ENCODE peak calls at places on chromosome 2, in five cellular contexts. Y is Peyer's patch, Q is stomach, S is neural progenitor cell, Z is thoracic aorta. T is an unnamed sample.

GRCh38 chr2:150570712-150571111 is 83.2 kb upstream of the RND3 start:
- DNase-seq in Z (no peak), S (no peak), Y (no peak), Q (no peak), T (no peak)

GRCh38 chr2:101745711-101746694 is 48.5 kb downstream of the MAP4K4 start:
- DNase-seq in Y (no peak), S (no peak), Q (no peak), Z (no peak), T (no peak)

GRCh38 chr2:241135737-241136136 is 13.5 kb downstream of the PASK start:
- DNase-seq in Q (no peak), S (no peak), Y (no peak), Z (no peak), T (no peak)

GRCh38 chr2:204706939-204707338 is 161.7 kb downstream of the PARD3B start:
- DNase-seq in Y (no peak), Z (no peak), S (no peak), Q (no peak), T (no peak)

GRCh38 chr2:26849056-26850001 is 1.4 kb downstream of the DPYSL5 start:
- DNase-seq in S (peak; percentile 88), Z (no peak), Y (no peak), Q (no peak), T (no peak)

GRCh38 chr2:229553091-229553490 is 161.3 kb downstream of the DNER start:
- DNase-seq in Z (no peak), Q (no peak), S (no peak), Y (no peak), T (no peak)

GRCh38 chr2:105081006-105081701 is 43.3 kb downstream of the MRPS9 start:
- DNase-seq in Z (no peak), Y (no peak), Q (no peak), S (peak; percentile 69), T (no peak)

GRCh38 chr2:128166954-128167353 is 76.0 kb downstream of the UGGT1 start:
- DNase-seq in Z (no peak), Q (no peak), S (no peak), Y (no peak), T (no peak)

GRCh38 chr2:39361511-39361910 is 75.6 kb downstream of the MAP4K3 start:
- DNase-seq in Z (no peak), Q (no peak), Y (no peak), S (no peak), T (no peak)
- H3K9me3 ChIP-seq in Z (peaks cover 20% of the 10 kb centered on the region), Q (peaks cover 21% of the 10 kb centered on the region), Y (peaks cover 21% of the 10 kb centered on the region), S (peaks cover 30% of the 10 kb centered on the region), T (peaks cover 13% of the 10 kb centered on the region)

DNA sequence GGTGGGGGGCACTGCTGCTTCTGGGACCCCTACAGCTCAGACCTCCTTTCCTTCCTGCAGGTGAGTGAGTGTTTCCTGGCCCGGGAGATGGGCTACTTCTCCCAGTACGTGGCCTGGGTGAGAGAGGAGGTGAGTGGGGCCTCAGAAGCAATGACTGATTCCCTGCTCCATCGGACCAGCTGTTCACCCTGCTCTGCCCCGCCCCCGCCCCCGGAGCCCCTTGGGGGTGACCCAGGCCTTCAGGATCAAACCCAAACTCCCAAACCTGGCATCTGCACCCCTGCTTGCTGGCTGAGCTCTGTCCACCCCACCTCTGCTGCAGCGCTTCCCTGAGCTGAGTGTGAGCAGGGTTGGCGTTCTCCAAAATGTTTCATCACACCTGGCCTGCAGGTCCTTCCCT is 9.8 kb upstream of the KCNIP3 start:
- DNase-seq in Y (no peak), S (no peak), Q (no peak), Z (no peak), T (no peak)
- H3K9me3 ChIP-seq in Y (peaks cover 2% of the 10 kb centered on the region), S (no peaks in the 10 kb centered on the region), Q (peaks cover 13% of the 10 kb centered on the region), Z (peaks cover 8% of the 10 kb centered on the region), T (no peaks in the 10 kb centered on the region)

GRCh38 chr2:88683160-88684021 is 8.1 kb upstream of the RPIA start:
- DNase-seq in Y (no peak), Z (no peak), Q (no peak), S (peak; percentile 20), T (no peak)
- H3K9me3 ChIP-seq in Y (no peaks in the 10 kb centered on the region), Z (no peaks in the 10 kb centered on the region), Q (no peaks in the 10 kb centered on the region), S (peaks cover 20% of the 10 kb centered on the region), T (no peaks in the 10 kb centered on the region)

GRCh38 chr2:232097260-232097659 is 135.7 kb downstream of the DIS3L2 start:
- DNase-seq in Z (no peak), Q (no peak), Y (no peak), S (no peak), T (no peak)
- H3K9me3 ChIP-seq in Z (peaks cover 15% of the 10 kb centered on the region), Q (peaks cover 24% of the 10 kb centered on the region), Y (no peaks in the 10 kb centered on the region), S (no peaks in the 10 kb centered on the region), T (peaks cover 6% of the 10 kb centered on the region)

DNA sequence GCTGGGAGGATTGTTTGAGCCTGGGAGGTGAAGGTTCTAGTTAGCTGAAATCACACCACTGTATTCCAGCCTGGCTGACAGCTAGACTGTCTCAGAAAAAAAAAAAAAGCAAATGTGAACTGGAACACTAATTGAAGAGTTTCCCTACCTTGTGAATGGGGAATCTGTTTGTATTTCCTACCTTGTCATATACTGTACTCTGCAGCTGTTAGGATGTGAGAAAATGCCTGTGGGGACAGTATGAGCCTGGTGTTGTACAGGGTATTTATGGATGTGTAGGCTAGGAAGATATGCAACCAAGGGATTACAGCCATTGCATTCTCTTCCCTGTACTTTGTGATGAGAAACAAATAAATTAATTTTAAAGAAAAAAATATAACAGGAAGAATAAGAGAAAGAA is 113.3 kb upstream of the FAM117B start:
- DNase-seq in Z (no peak), Q (no peak), S (no peak), Y (no peak), T (no peak)
- H3K9me3 ChIP-seq in Z (no peaks in the 10 kb centered on the region), Q (no peaks in the 10 kb centered on the region), S (no peaks in the 10 kb centered on the region), Y (no peaks in the 10 kb centered on the region), T (no peaks in the 10 kb centered on the region)

T was measured in T-helper 17 cell.